ENCODE peak calls at places on chromosomes 2 and 18, in five cellular contexts. One of them, this sample, is unnamed. For H3K9me2 and H3K4me1, the result is how much of the 10 kb centered on the place peaks cover.

GRCh38 chr2:105406221-105406620 is 7.4 kb upstream of the FHL2 start:
- DNase-seq in PC-9: no peak
- DNase-seq in HCT116: no peak
- DNase-seq in GM23248: peak
- DNase-seq in GM23338: no peak
- DNase-seq in this sample: peak

GRCh38 chr2:127700527-127701192 is 637 bp upstream of the SFT2D3 start:
- DNase-seq in PC-9: peak
- DNase-seq in GM23248: peak
- DNase-seq in GM23338: peak
- DNase-seq in HCT116: peak
- DNase-seq in this sample: peak

GRCh38 chr18:51137051-51137729 is 60.3 kb downstream of the MEX3C start:
- DNase-seq in GM23248: peak
- DNase-seq in PC-9: peak
- DNase-seq in HCT116: no peak
- DNase-seq in GM23338: no peak
- DNase-seq in this sample: no peak

GRCh38 chr2:226631671-226632070 is 167.9 kb downstream of the IRS1 start:
- DNase-seq in PC-9: no peak
- DNase-seq in HCT116: no peak
- DNase-seq in GM23338: no peak
- DNase-seq in GM23248: no peak
- DNase-seq in this sample: no peak

GRCh38 chr2:23530121-23530908 is 145.3 kb downstream of the KLHL29 start:
- DNase-seq in GM23338: no peak
- DNase-seq in GM23248: no peak
- DNase-seq in PC-9: no peak
- DNase-seq in HCT116: no peak
- DNase-seq in this sample: no peak

GRCh38 chr2:85718006-85718391 is 23.8 kb downstream of the GNLY start:
- DNase-seq in HCT116: no peak
- DNase-seq in GM23338: no peak
- DNase-seq in PC-9: no peak
- DNase-seq in GM23248: no peak
- DNase-seq in this sample: peak

GRCh38 chr2:27967076-27967475 is 76.5 kb downstream of the BABAM2 start:
- DNase-seq in PC-9: no peak
- DNase-seq in GM23248: no peak
- DNase-seq in GM23338: no peak
- DNase-seq in HCT116: no peak
- DNase-seq in this sample: no peak

GRCh38 chr2:157747695-157748370 is 119.2 kb upstream of the ACVR1C start:
- DNase-seq in HCT116: no peak
- DNase-seq in GM23338: no peak
- DNase-seq in GM23248: peak
- DNase-seq in PC-9: no peak
- DNase-seq in this sample: no peak

GRCh38 chr18:57819671-57820460 is 16.8 kb upstream of the ATP8B1 start:
- DNase-seq in PC-9: peak
- DNase-seq in GM23338: peak
- DNase-seq in GM23248: peak
- DNase-seq in HCT116: peak
- DNase-seq in this sample: peak

GRCh38 chr2:224145751-224146355 is 106.8 kb upstream of the SERPINE2 start:
- DNase-seq in GM23248: peak
- DNase-seq in GM23338: no peak
- DNase-seq in PC-9: peak
- DNase-seq in HCT116: peak
- DNase-seq in this sample: peak

GRCh38 chr2:238841542-238842181 is 6.2 kb upstream of the TWIST2 start:
- DNase-seq in GM23338: no peak
- DNase-seq in GM23248: peak
- DNase-seq in HCT116: no peak
- DNase-seq in PC-9: no peak
- DNase-seq in this sample: peak

GRCh38 chr2:151051584-151052220 is 210.0 kb downstream of the RBM43 start:
- DNase-seq in HCT116: peak
- DNase-seq in GM23248: peak
- DNase-seq in GM23338: peak
- DNase-seq in PC-9: peak
- DNase-seq in this sample: peak

GRCh38 chr18:79695856-79696850 is 16.6 kb downstream of the CTDP1 start:
- DNase-seq in PC-9: no peak
- DNase-seq in GM23338: no peak
- DNase-seq in HCT116: no peak
- DNase-seq in GM23248: no peak
- DNase-seq in this sample: no peak

GRCh38 chr18:45621068-45621511 is 5.8 kb downstream of the SLC14A2 start:
- DNase-seq in GM23338: peak
- DNase-seq in GM23248: peak
- DNase-seq in PC-9: peak
- DNase-seq in HCT116: peak
- DNase-seq in this sample: peak

GRCh38 chr18:24421831-24422230 is 4.6 kb upstream of the IMPACT start:
- DNase-seq in HCT116: no peak
- DNase-seq in PC-9: no peak
- DNase-seq in GM23248: no peak
- DNase-seq in GM23338: no peak
- DNase-seq in this sample: no peak

GRCh38 chr2:224407241-224407680 is 5.4 kb upstream of the FAM124B start:
- DNase-seq in PC-9: no peak
- DNase-seq in GM23338: no peak
- DNase-seq in GM23248: no peak
- DNase-seq in HCT116: no peak
- DNase-seq in this sample: no peak

DNA sequence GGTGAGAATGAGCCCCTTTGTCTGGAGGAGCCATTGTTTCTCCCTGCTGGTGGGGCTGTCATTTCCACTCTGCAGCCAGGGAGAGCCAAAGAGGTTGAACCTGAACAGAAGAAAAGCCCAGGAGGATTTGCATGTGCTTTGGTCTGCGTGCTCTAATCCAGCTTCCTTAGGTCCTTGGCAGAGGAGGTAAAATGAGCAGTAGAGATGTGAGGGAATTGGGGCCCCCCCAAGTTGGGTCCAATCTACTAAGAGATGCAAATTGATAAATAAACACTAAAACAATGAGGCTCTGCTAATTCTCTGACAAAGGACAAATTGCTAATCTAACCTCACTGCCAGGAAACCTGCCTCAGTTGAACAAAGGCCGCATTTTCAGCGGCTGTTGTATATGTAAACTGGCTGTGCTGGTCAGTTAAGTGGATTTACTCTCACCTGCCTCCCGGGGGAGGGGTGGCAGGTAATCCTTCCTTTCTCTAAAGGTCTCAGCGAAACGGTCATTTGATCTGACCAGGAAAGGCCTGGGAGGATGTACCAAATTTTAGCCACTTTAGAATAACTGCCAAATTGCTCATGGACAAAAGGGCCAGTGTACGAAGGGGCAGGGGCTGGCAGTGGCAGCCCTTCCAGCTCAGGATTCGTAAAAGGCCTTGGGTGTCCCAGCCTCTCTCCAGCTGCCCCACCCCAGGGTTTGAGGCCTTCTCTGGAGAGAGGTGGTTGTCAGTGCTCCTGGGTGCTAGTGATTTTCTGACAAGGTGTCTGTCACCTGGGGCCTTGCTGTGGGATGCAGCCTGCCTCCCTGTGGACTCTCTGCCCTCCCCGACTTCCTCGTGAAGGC is 193.6 kb downstream of the MIB1 start:
- DNase-seq in GM23338: peak
- DNase-seq in HCT116: no peak
- DNase-seq in PC-9: no peak
- DNase-seq in GM23248: no peak
- DNase-seq in this sample: no peak
- H3K4me3 ChIP-seq in GM23338: no peak
- H3K4me3 ChIP-seq in HCT116: no peak
- H3K4me3 ChIP-seq in PC-9: no peak
- H3K4me3 ChIP-seq in GM23248: no peak
- H3K4me3 ChIP-seq in this sample: no peak

GRCh38 chr2:189511935-189512334 is 68.7 kb downstream of the SLC40A1 start:
- DNase-seq in PC-9: no peak
- DNase-seq in GM23338: no peak
- DNase-seq in HCT116: no peak
- DNase-seq in GM23248: no peak
- DNase-seq in this sample: no peak

GRCh38 chr2:189512879-189513278 is 67.7 kb downstream of the SLC40A1 start:
- DNase-seq in PC-9: no peak
- DNase-seq in HCT116: no peak
- DNase-seq in GM23248: no peak
- DNase-seq in GM23338: no peak
- DNase-seq in this sample: no peak

GRCh38 chr2:189516546-189516945 is 64.0 kb downstream of the SLC40A1 start:
- DNase-seq in PC-9: no peak
- DNase-seq in GM23338: no peak
- DNase-seq in GM23248: no peak
- DNase-seq in HCT116: no peak
- DNase-seq in this sample: no peak

GRCh38 chr2:189515264-189515663 is 65.3 kb downstream of the SLC40A1 start:
- DNase-seq in PC-9: no peak
- DNase-seq in GM23248: peak
- DNase-seq in HCT116: no peak
- DNase-seq in GM23338: no peak
- DNase-seq in this sample: no peak

DNA sequence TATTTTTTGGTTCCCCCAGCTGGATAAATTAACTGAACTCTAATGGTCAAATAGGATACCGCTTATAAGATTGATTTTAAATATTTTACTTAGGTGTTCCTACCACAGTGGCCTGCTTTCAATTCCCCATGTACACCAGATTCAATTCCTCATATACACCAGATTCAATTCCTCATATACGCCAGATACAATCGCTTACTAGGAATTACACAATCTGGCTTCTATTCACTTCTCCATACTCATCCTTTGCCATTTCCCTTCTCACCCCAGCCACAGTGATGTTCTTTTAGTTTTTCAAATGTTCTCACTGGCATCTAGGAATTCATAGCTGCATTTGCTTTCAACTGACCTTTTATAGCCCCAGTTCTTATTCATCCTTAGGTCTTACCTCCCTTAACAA is 66.5 kb downstream of the SLC40A1 start:
- DNase-seq in GM23338: no peak
- DNase-seq in GM23248: no peak
- DNase-seq in HCT116: no peak
- DNase-seq in PC-9: no peak
- DNase-seq in this sample: no peak
- H3K9me2 ChIP-seq in GM23338: under half
- H3K9me2 ChIP-seq in GM23248: under half
- H3K9me2 ChIP-seq in HCT116: under half
- H3K9me2 ChIP-seq in PC-9: under half
- H3K9me2 ChIP-seq in this sample: under half

DNA sequence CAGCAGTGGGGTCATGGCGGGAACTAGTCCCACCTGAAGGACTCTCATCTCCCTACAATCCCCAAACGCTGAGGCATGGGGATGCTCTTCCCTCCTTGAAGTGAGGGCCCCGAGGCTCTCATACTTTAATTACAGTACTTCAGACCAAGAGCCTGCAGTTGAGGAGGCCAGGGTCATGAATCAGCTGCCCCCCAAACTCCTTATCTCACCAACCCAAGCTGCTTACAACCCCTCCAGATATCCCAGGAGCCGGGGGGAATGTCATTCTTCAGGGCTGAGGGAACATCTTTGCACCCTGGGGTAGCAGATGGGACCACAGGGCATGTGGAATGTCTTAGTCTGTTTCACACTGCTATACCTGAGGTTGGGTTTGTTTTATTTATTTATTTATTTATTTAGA is 2.8 kb upstream of the CAPN10 start:
- DNase-seq in GM23248: no peak
- DNase-seq in GM23338: no peak
- DNase-seq in PC-9: no peak
- DNase-seq in HCT116: no peak
- DNase-seq in this sample: no peak
- H3K4me1 ChIP-seq in GM23248: under half
- H3K4me1 ChIP-seq in GM23338: under half
- H3K4me1 ChIP-seq in PC-9: half or more
- H3K4me1 ChIP-seq in HCT116: half or more
- H3K4me1 ChIP-seq in this sample: half or more

GRCh38 chr2:173272895-173273294 is 81.8 kb upstream of the CDCA7 start:
- DNase-seq in HCT116: no peak
- DNase-seq in PC-9: no peak
- DNase-seq in GM23338: no peak
- DNase-seq in GM23248: no peak
- DNase-seq in this sample: no peak
- H3K4me3 ChIP-seq in HCT116: no peak
- H3K4me3 ChIP-seq in PC-9: no peak
- H3K4me3 ChIP-seq in GM23338: no peak
- H3K4me3 ChIP-seq in GM23248: no peak
- H3K4me3 ChIP-seq in this sample: no peak

GRCh38 chr2:55138546-55139288 is 88.5 kb upstream of the RTN4 start:
- DNase-seq in HCT116: no peak
- DNase-seq in PC-9: no peak
- DNase-seq in GM23248: no peak
- DNase-seq in GM23338: no peak
- DNase-seq in this sample: no peak
- H3K9me2 ChIP-seq in HCT116: under half
- H3K9me2 ChIP-seq in PC-9: under half
- H3K9me2 ChIP-seq in GM23248: under half
- H3K9me2 ChIP-seq in GM23338: under half
- H3K9me2 ChIP-seq in this sample: under half

GRCh38 chr2:240565267-240566202 is 2.7 kb upstream of the RNPEPL1 start:
- DNase-seq in GM23248: peak
- DNase-seq in PC-9: peak
- DNase-seq in GM23338: no peak
- DNase-seq in HCT116: peak
- DNase-seq in this sample: peak
- H3K4me1 ChIP-seq in GM23248: under half
- H3K4me1 ChIP-seq in PC-9: half or more
- H3K4me1 ChIP-seq in GM23338: under half
- H3K4me1 ChIP-seq in HCT116: half or more
- H3K4me1 ChIP-seq in this sample: half or more

GRCh38 chr2:8458461-8459459 is 223.1 kb upstream of the ID2 start:
- DNase-seq in HCT116: no peak
- DNase-seq in GM23248: peak
- DNase-seq in PC-9: no peak
- DNase-seq in GM23338: no peak
- DNase-seq in this sample: peak

GRCh38 chr2:8457620-8458255 is 224.1 kb upstream of the ID2 start:
- DNase-seq in HCT116: no peak
- DNase-seq in PC-9: no peak
- DNase-seq in GM23248: no peak
- DNase-seq in GM23338: peak
- DNase-seq in this sample: no peak

GRCh38 chr2:8456149-8457091 is 225.4 kb upstream of the ID2 start:
- DNase-seq in GM23338: peak
- DNase-seq in GM23248: no peak
- DNase-seq in HCT116: no peak
- DNase-seq in PC-9: no peak
- DNase-seq in this sample: no peak

GRCh38 chr2:8455236-8456148 is 226.4 kb upstream of the ID2 start:
- DNase-seq in PC-9: no peak
- DNase-seq in HCT116: no peak
- DNase-seq in GM23248: no peak
- DNase-seq in GM23338: no peak
- DNase-seq in this sample: no peak

DNA sequence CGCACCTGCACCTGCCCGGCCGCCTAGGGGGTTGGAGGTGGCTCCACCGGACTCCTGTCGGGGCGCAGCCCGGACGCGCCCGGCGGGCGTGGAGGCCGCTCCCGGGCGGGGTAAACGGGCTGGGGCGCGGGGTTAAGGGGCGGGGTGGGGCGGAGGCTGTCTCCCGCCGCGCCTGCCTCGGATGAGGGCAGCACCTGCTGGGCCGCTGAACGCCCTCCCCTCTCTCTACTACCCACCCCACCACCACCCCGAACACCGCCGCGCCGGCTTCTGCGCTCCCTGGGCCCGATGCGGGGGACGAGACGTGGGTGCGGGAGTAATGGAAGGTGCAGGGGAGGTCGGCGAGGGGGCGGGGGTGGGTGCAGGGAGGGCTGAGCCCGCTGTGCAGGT is 224.8 kb upstream of the ID2 start:
- DNase-seq in HCT116: no peak
- DNase-seq in PC-9: no peak
- DNase-seq in GM23248: no peak
- DNase-seq in GM23338: peak
- DNase-seq in this sample: no peak
- H3K4me3 ChIP-seq in HCT116: no peak
- H3K4me3 ChIP-seq in PC-9: no peak
- H3K4me3 ChIP-seq in GM23248: no peak
- H3K4me3 ChIP-seq in GM23338: peak
- H3K4me3 ChIP-seq in this sample: no peak